ENCODE peak calls at places on chromosomes 4 and X, in eight cellular contexts. One of them, this sample, is unnamed. For H3K4me1, the result is how much of the 10 kb centered on the place peaks cover.

GRCh38 chr4:140242357-140243284 is 88.6 kb upstream of the MAML3 start:
- DNase-seq in A549: no peak
- DNase-seq in upper lobe of left lung: no peak
- DNase-seq in suprapubic skin: no peak
- DNase-seq in transverse colon: peak
- DNase-seq in GM12878: no peak
- DNase-seq in stomach: no peak
- DNase-seq in ovary: no peak
- DNase-seq in this sample: no peak

GRCh38 chr4:76562851-76563803 is 128.1 kb downstream of the SHROOM3 start:
- DNase-seq in ovary: no peak
- DNase-seq in stomach: no peak
- DNase-seq in A549: no peak
- DNase-seq in GM12878: no peak
- DNase-seq in upper lobe of left lung: no peak
- DNase-seq in suprapubic skin: no peak
- DNase-seq in transverse colon: no peak
- DNase-seq in this sample: no peak

GRCh38 chrX:29535212-29536162 is 679.9 kb upstream of the MAGEB2 start:
- DNase-seq in GM12878: no peak
- DNase-seq in transverse colon: no peak
- DNase-seq in upper lobe of left lung: no peak
- DNase-seq in suprapubic skin: no peak
- DNase-seq in stomach: no peak
- DNase-seq in ovary: no peak
- DNase-seq in A549: peak
- DNase-seq in this sample: no peak

GRCh38 chrX:17788439-17788838 is 51.1 kb downstream of the SCML1 start:
- DNase-seq in A549: peak
- DNase-seq in stomach: peak
- DNase-seq in suprapubic skin: no peak
- DNase-seq in GM12878: no peak
- DNase-seq in transverse colon: peak
- DNase-seq in ovary: peak
- DNase-seq in upper lobe of left lung: no peak
- DNase-seq in this sample: no peak

GRCh38 chrX:85111347-85111746 is 107.7 kb downstream of the APOOL start:
- DNase-seq in GM12878: no peak
- DNase-seq in stomach: no peak
- DNase-seq in suprapubic skin: no peak
- DNase-seq in transverse colon: no peak
- DNase-seq in A549: no peak
- DNase-seq in ovary: no peak
- DNase-seq in upper lobe of left lung: no peak
- DNase-seq in this sample: no peak

GRCh38 chr4:112327950-112328349 is 30.8 kb downstream of the ALPK1 start:
- DNase-seq in transverse colon: no peak
- DNase-seq in suprapubic skin: no peak
- DNase-seq in upper lobe of left lung: no peak
- DNase-seq in A549: no peak
- DNase-seq in ovary: no peak
- DNase-seq in GM12878: peak
- DNase-seq in stomach: no peak
- DNase-seq in this sample: no peak

GRCh38 chr4:143986173-143986572 is 33.0 kb downstream of the GYPB start:
- DNase-seq in ovary: no peak
- DNase-seq in A549: no peak
- DNase-seq in GM12878: no peak
- DNase-seq in transverse colon: no peak
- DNase-seq in stomach: no peak
- DNase-seq in upper lobe of left lung: no peak
- DNase-seq in suprapubic skin: no peak
- DNase-seq in this sample: no peak

GRCh38 chr4:2961411-2962098 is 1.7 kb downstream of the NOP14 start:
- DNase-seq in ovary: no peak
- DNase-seq in suprapubic skin: no peak
- DNase-seq in stomach: no peak
- DNase-seq in GM12878: no peak
- DNase-seq in upper lobe of left lung: peak
- DNase-seq in transverse colon: no peak
- DNase-seq in A549: no peak
- DNase-seq in this sample: no peak

GRCh38 chr4:53788011-53788410 is 196.7 kb upstream of the LNX1 start:
- DNase-seq in A549: no peak
- DNase-seq in ovary: no peak
- DNase-seq in GM12878: no peak
- DNase-seq in suprapubic skin: no peak
- DNase-seq in upper lobe of left lung: no peak
- DNase-seq in transverse colon: no peak
- DNase-seq in stomach: no peak
- DNase-seq in this sample: peak

GRCh38 chrX:41010188-41010846 is 74.9 kb upstream of the USP9X start:
- DNase-seq in A549: peak
- DNase-seq in transverse colon: peak
- DNase-seq in upper lobe of left lung: peak
- DNase-seq in suprapubic skin: peak
- DNase-seq in stomach: peak
- DNase-seq in GM12878: no peak
- DNase-seq in ovary: peak
- DNase-seq in this sample: peak

GRCh38 chr4:123520376-123520775 is 123.8 kb downstream of the SPRY1 start:
- DNase-seq in upper lobe of left lung: no peak
- DNase-seq in transverse colon: no peak
- DNase-seq in stomach: no peak
- DNase-seq in GM12878: no peak
- DNase-seq in A549: no peak
- DNase-seq in suprapubic skin: no peak
- DNase-seq in ovary: no peak
- DNase-seq in this sample: no peak

GRCh38 chr4:129862461-129862860 is 766.5 kb downstream of the C4orf33 start:
- DNase-seq in stomach: no peak
- DNase-seq in upper lobe of left lung: no peak
- DNase-seq in ovary: no peak
- DNase-seq in suprapubic skin: no peak
- DNase-seq in A549: no peak
- DNase-seq in transverse colon: no peak
- DNase-seq in GM12878: no peak
- DNase-seq in this sample: no peak

GRCh38 chr4:7701866-7702649 is 237.6 kb downstream of the AFAP1 start:
- DNase-seq in upper lobe of left lung: no peak
- DNase-seq in transverse colon: no peak
- DNase-seq in A549: no peak
- DNase-seq in GM12878: no peak
- DNase-seq in ovary: no peak
- DNase-seq in suprapubic skin: no peak
- DNase-seq in stomach: no peak
- DNase-seq in this sample: no peak

GRCh38 chrX:10482262-10482661 is 138.1 kb downstream of the MID1 start:
- DNase-seq in stomach: no peak
- DNase-seq in upper lobe of left lung: no peak
- DNase-seq in transverse colon: no peak
- DNase-seq in A549: no peak
- DNase-seq in GM12878: no peak
- DNase-seq in suprapubic skin: no peak
- DNase-seq in ovary: no peak
- DNase-seq in this sample: no peak

GRCh38 chr4:7933631-7934510 is 5.8 kb downstream of the AFAP1 start:
- DNase-seq in stomach: no peak
- DNase-seq in ovary: no peak
- DNase-seq in transverse colon: no peak
- DNase-seq in A549: no peak
- DNase-seq in GM12878: no peak
- DNase-seq in suprapubic skin: no peak
- DNase-seq in upper lobe of left lung: no peak
- DNase-seq in this sample: no peak

GRCh38 chr4:77100234-77100633 is 24.4 kb upstream of the CCNI start:
- DNase-seq in stomach: no peak
- DNase-seq in GM12878: no peak
- DNase-seq in upper lobe of left lung: no peak
- DNase-seq in ovary: no peak
- DNase-seq in transverse colon: no peak
- DNase-seq in A549: no peak
- DNase-seq in suprapubic skin: no peak
- DNase-seq in this sample: peak

GRCh38 chr4:156294577-156294976 is 340.9 kb upstream of the CTSO start:
- DNase-seq in A549: no peak
- DNase-seq in stomach: no peak
- DNase-seq in transverse colon: no peak
- DNase-seq in GM12878: no peak
- DNase-seq in upper lobe of left lung: no peak
- DNase-seq in suprapubic skin: no peak
- DNase-seq in ovary: no peak
- DNase-seq in this sample: no peak

GRCh38 chr4:89492476-89493110 is 185.0 kb upstream of the GPRIN3 start:
- DNase-seq in ovary: no peak
- DNase-seq in upper lobe of left lung: no peak
- DNase-seq in suprapubic skin: no peak
- DNase-seq in stomach: no peak
- DNase-seq in A549: no peak
- DNase-seq in transverse colon: no peak
- DNase-seq in GM12878: no peak
- DNase-seq in this sample: no peak

GRCh38 chr4:186724048-186724860 is 598 bp upstream of the FAT1 start:
- DNase-seq in stomach: peak
- DNase-seq in A549: peak
- DNase-seq in suprapubic skin: no peak
- DNase-seq in ovary: peak
- DNase-seq in upper lobe of left lung: peak
- DNase-seq in transverse colon: peak
- DNase-seq in GM12878: no peak
- DNase-seq in this sample: peak

GRCh38 chrX:48806088-48806487 is 4.2 kb downstream of the HDAC6 start:
- DNase-seq in A549: no peak
- DNase-seq in ovary: no peak
- DNase-seq in stomach: no peak
- DNase-seq in transverse colon: no peak
- DNase-seq in suprapubic skin: no peak
- DNase-seq in GM12878: no peak
- DNase-seq in upper lobe of left lung: no peak
- DNase-seq in this sample: no peak

DNA sequence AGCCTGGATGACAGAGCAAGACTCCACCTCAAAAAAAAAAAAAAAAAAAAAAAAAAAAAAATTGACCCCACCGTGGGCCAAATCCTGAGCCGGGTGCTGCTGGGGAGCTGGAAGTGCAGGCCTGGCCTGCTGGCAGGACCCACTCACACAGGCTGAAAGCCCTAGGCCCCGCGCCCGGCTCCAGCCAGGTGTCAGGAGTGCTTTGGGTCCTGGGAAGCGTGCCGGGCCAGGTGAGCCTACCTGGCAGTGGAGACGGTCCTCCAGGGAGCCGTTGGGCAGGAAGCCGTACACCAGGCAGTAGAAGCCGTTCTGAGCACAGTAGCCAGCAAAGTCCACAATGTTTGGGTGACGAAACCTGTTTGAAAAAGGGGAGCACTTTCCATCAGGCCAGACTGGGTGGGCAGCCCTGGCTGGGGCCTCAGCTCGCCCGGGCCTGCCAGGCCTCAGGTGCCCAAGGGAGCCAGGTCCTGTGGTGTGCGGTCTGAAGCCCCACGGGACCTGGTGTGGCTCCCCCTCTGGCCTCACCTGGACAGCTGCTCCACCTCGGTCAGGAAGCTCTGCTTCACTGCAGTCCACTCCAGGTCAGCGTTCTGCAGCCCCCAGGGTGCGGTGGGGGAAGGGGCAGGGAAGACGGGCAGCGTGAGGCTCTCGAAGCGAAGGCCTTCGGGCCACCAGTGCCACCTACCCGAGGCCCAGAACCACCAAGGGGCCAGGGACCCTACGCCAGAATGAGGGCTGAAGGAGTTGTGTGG is 1.8 kb downstream of the IRAK1 start:
- DNase-seq in GM12878: no peak
- DNase-seq in stomach: no peak
- DNase-seq in A549: no peak
- DNase-seq in ovary: no peak
- DNase-seq in transverse colon: no peak
- DNase-seq in upper lobe of left lung: peak
- DNase-seq in suprapubic skin: no peak
- DNase-seq in this sample: no peak
- H3K4me1 ChIP-seq in GM12878: under half
- H3K4me1 ChIP-seq in stomach: under half
- H3K4me1 ChIP-seq in A549: under half
- H3K4me1 ChIP-seq in ovary: under half
- H3K4me1 ChIP-seq in transverse colon: under half
- H3K4me1 ChIP-seq in upper lobe of left lung: under half
- H3K4me1 ChIP-seq in suprapubic skin: under half
- H3K4me1 ChIP-seq in this sample: under half

DNA sequence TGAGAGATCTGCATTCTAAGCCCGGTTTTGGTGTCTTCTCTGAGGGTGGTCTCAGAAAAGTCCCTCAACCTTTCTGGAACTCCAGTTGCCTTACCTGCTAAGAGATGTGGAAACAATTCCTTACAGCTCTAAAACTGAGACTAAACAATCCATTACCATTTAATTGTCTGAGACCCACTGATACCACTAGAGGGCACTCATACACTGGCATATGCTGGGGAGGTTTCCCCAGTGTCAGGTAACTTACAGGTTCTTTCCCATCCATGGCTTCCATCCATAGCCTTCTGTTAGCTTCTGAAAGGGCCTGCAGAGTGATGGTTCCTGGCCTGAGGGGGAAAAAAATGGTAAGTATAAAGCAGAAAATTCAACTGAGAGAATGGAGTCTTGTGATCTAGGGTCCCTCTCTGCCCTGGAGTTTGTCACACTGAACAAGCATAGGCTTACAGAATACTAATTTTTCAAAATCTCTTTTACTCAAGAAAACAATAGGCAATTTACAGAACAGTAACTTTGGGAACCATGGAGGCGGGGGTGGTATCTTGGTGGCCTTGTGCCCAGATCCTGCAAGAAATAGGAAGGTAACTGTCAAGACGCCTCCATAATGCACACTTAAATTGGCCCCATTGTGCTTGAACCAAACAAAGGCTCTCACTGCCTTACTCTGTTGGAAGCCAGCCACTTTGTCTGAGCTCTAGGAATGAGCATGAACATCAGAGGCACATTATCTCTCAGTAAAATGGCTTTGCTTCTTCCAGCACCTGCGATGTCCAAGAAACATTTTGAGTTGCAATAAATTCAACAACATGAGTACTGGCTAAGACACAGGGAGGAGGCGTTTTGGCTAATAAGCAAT is 236.1 kb downstream of the OPHN1 start:
- DNase-seq in upper lobe of left lung: no peak
- DNase-seq in stomach: no peak
- DNase-seq in GM12878: no peak
- DNase-seq in ovary: peak
- DNase-seq in transverse colon: peak
- DNase-seq in A549: peak
- DNase-seq in suprapubic skin: no peak
- DNase-seq in this sample: no peak
- TF ChIP-seq EP300 in upper lobe of left lung: no peak
- TF ChIP-seq EP300 in stomach: no peak
- TF ChIP-seq EP300 in GM12878: no peak
- TF ChIP-seq EP300 in ovary: no peak
- TF ChIP-seq EP300 in transverse colon: no peak
- TF ChIP-seq EP300 in A549: no peak
- TF ChIP-seq EP300 in suprapubic skin: no peak
- TF ChIP-seq EP300 in this sample: no peak

GRCh38 chrX:102739642-102740041 is 19.1 kb downstream of the GPRASP3 start:
- DNase-seq in stomach: no peak
- DNase-seq in ovary: no peak
- DNase-seq in GM12878: no peak
- DNase-seq in upper lobe of left lung: no peak
- DNase-seq in suprapubic skin: no peak
- DNase-seq in transverse colon: no peak
- DNase-seq in A549: no peak
- DNase-seq in this sample: no peak
- H3K4me1 ChIP-seq in stomach: under half
- H3K4me1 ChIP-seq in ovary: under half
- H3K4me1 ChIP-seq in GM12878: under half
- H3K4me1 ChIP-seq in upper lobe of left lung: under half
- H3K4me1 ChIP-seq in suprapubic skin: under half
- H3K4me1 ChIP-seq in transverse colon: under half
- H3K4me1 ChIP-seq in A549: under half
- H3K4me1 ChIP-seq in this sample: under half

GRCh38 chr4:126647756-126648396 is 984.9 kb upstream of the INTU start:
- DNase-seq in suprapubic skin: no peak
- DNase-seq in stomach: no peak
- DNase-seq in transverse colon: no peak
- DNase-seq in upper lobe of left lung: no peak
- DNase-seq in GM12878: no peak
- DNase-seq in ovary: no peak
- DNase-seq in A549: no peak
- DNase-seq in this sample: no peak
- TF ChIP-seq EP300 in suprapubic skin: no peak
- TF ChIP-seq EP300 in stomach: no peak
- TF ChIP-seq EP300 in transverse colon: no peak
- TF ChIP-seq EP300 in upper lobe of left lung: no peak
- TF ChIP-seq EP300 in GM12878: no peak
- TF ChIP-seq EP300 in ovary: no peak
- TF ChIP-seq EP300 in A549: no peak
- TF ChIP-seq EP300 in this sample: no peak

This sample was measured in esophagus muscularis mucosa.